ENCODE peak calls at places on chromosomes 16 and 17, in seven cellular contexts. J, K, S, Z, V, W and L are unnamed samples.

GRCh38 chr16:2468725-2469398 is 2.2 kb upstream of the NTN3 start:
- DNase-seq in J (no peak), K (peak; percentile 33), S (no peak), Z (no peak), V (no peak), W (no peak), L (no peak)

GRCh38 chr16:49755716-49756115 is 100.2 kb downstream of the ZNF423 start:
- DNase-seq in J (no peak), K (no peak), S (peak; percentile 25), Z (no peak), V (no peak), W (no peak), L (no peak)

GRCh38 chr16:75624921-75625334 is 1.8 kb upstream of the ADAT1 start:
- DNase-seq in J (peak; percentile 63), K (peak; percentile 78), S (peak; percentile 87), Z (no peak), V (no peak), W (peak; percentile 70), L (no peak)

GRCh38 chr16:85221081-85221809 is 109.0 kb upstream of the CIBAR2 start:
- DNase-seq in J (no peak), K (no peak), S (no peak), Z (no peak), V (no peak), W (no peak), L (no peak)

GRCh38 chr16:84048306-84048705 is 5.7 kb upstream of the SLC38A8 start:
- DNase-seq in J (no peak), K (no peak), S (peak; percentile 43), Z (no peak), V (no peak), W (no peak), L (peak; percentile 67)

GRCh38 chr16:86508947-86509758 is 1.2 kb upstream of the FOXF1 start:
- DNase-seq in J (peak; percentile 89), K (peak; percentile 94), S (peak; percentile 59), Z (no peak), V (peak; percentile 48), W (peak; percentile 36), L (peak; percentile 50)

GRCh38 chr16:85462405-85463227 is 150.5 kb upstream of the GSE1 start:
- DNase-seq in J (no peak), K (peak; percentile 41), S (peak; percentile 57), Z (no peak), V (peak; percentile 49), W (peak; percentile 21), L (no peak)

GRCh38 chr17:72569193-72569946 is 448.6 kb downstream of the SOX9 start:
- DNase-seq in J (no peak), K (no peak), S (no peak), Z (no peak), V (no peak), W (no peak), L (no peak)

GRCh38 chr16:78980825-78981224 is 619.7 kb downstream of the MAF start:
- DNase-seq in J (no peak), K (no peak), S (no peak), Z (no peak), V (no peak), W (no peak), L (no peak)

GRCh38 chr16:70473446-70474319 is 19.3 kb downstream of the FCSK start:
- DNase-seq in J (no peak), K (no peak), S (no peak), Z (no peak), V (no peak), W (no peak), L (no peak)

GRCh38 chr16:24769806-24770205 is 40.4 kb downstream of the TNRC6A start:
- DNase-seq in J (peak; percentile 73), K (peak; percentile 66), S (peak; percentile 49), Z (no peak), V (no peak), W (peak; percentile 84), L (no peak)

GRCh38 chr16:1184156-1184868 is 31.4 kb downstream of the CACNA1H start:
- DNase-seq in J (no peak), K (no peak), S (peak; percentile 26), Z (no peak), V (no peak), W (peak; percentile 38), L (no peak)

GRCh38 chr17:34683390-34683789 is 104.0 kb downstream of the TMEM132E start:
- DNase-seq in J (no peak), K (no peak), S (no peak), Z (no peak), V (no peak), W (no peak), L (no peak)
- H3K79me1 ChIP-seq in J (no peaks in the 10 kb centered on the region), K (no peaks in the 10 kb centered on the region), S (no peaks in the 10 kb centered on the region), Z (no peaks in the 10 kb centered on the region), V (no peaks in the 10 kb centered on the region), W (no peaks in the 10 kb centered on the region), L (no peaks in the 10 kb centered on the region)

GRCh38 chr17:61476476-61477203 is 24.4 kb downstream of the TBX4 start:
- DNase-seq in J (no peak), K (no peak), S (no peak), Z (no peak), V (no peak), W (no peak), L (peak; percentile 29)

GRCh38 chr17:61474235-61474927 is 22.2 kb downstream of the TBX4 start:
- DNase-seq in J (peak; percentile 66), K (no peak), S (no peak), Z (no peak), V (no peak), W (peak; percentile 14), L (peak; percentile 18)

GRCh38 chr17:61475726-61476125 is 23.5 kb downstream of the TBX4 start:
- DNase-seq in J (peak; percentile 77), K (peak; percentile 42), S (no peak), Z (no peak), V (no peak), W (no peak), L (peak; percentile 19)

GRCh38 chr17:61477204-61477834 is 25.1 kb downstream of the TBX4 start:
- DNase-seq in J (no peak), K (no peak), S (no peak), Z (no peak), V (no peak), W (no peak), L (peak; percentile 36)

DNA sequence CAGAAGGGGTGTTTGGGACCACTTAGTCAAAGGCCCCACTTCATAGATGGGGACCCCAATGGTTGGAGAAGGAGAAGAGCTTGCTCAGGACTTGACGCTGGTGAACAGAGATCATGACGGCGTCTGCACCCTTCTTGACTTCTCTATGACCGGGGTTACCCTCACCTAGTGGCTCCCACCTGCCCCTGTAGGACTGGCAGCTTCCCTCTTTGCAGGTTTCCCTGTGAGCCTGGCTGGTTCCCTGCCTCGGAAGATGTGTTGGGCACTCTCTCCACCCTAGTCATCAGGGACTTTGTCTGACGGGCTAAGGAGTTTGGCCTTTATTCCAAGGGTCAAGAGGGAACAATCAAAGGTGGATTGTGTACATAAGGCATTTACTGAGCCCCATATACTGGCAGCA is 22.7 kb downstream of the TBX4 start:
- DNase-seq in J (no peak), K (no peak), S (no peak), Z (no peak), V (no peak), W (no peak), L (peak; percentile 23)
- H3K79me1 ChIP-seq in J (no peaks in the 10 kb centered on the region), K (no peaks in the 10 kb centered on the region), S (no peaks in the 10 kb centered on the region), Z (no peaks in the 10 kb centered on the region), V (no peaks in the 10 kb centered on the region), W (peaks cover 2% of the 10 kb centered on the region), L (no peaks in the 10 kb centered on the region)

DNA sequence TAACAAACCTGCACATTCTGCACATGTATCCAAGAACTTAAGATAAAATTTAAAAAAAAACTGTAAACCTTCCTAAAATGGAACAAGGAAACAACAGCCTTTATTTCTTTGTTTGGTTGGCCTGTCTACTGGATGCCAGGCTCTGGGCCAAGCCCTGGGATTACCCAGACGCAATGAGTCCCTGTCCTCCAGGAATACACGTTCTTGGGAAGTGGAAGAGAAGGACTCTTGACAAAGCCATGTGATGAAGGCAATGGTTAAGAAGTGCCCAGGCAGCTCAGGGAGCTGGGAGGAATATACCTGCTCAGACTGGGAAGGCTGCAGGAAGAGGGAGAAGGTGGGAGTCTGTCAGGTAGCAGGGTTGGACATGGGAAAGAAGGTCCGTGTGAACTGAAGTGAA is 115.4 kb downstream of the AXIN2 start:
- DNase-seq in J (no peak), K (no peak), S (no peak), Z (no peak), V (no peak), W (no peak), L (no peak)
- H3K79me1 ChIP-seq in J (no peaks in the 10 kb centered on the region), K (no peaks in the 10 kb centered on the region), S (no peaks in the 10 kb centered on the region), Z (no peaks in the 10 kb centered on the region), V (no peaks in the 10 kb centered on the region), W (no peaks in the 10 kb centered on the region), L (no peaks in the 10 kb centered on the region)

GRCh38 chr16:67860589-67861398 is 12.1 kb upstream of the EDC4 start:
- DNase-seq in J (peak; percentile 64), K (peak; percentile 68), S (no peak), Z (no peak), V (no peak), W (peak; percentile 63), L (no peak)
- H3K79me1 ChIP-seq in J (peaks cover 87% of the 10 kb centered on the region), K (peaks cover 1% of the 10 kb centered on the region), S (peaks cover 52% of the 10 kb centered on the region), Z (peaks cover 49% of the 10 kb centered on the region), V (peaks cover 20% of the 10 kb centered on the region), W (no peaks in the 10 kb centered on the region), L (peaks cover 3% of the 10 kb centered on the region)

GRCh38 chr16:19749571-19750080 is 31.6 kb downstream of the IQCK start:
- DNase-seq in J (no peak), K (no peak), S (no peak), Z (no peak), V (no peak), W (no peak), L (no peak)

GRCh38 chr16:19754644-19755036 is 36.6 kb downstream of the IQCK start:
- DNase-seq in J (no peak), K (no peak), S (no peak), Z (no peak), V (no peak), W (no peak), L (no peak)

GRCh38 chr16:19753815-19754643 is 36.0 kb downstream of the IQCK start:
- DNase-seq in J (peak; percentile 83), K (peak; percentile 17), S (peak; percentile 24), Z (no peak), V (no peak), W (peak; percentile 67), L (no peak)

GRCh38 chr16:19748389-19749110 is 30.5 kb downstream of the IQCK start:
- DNase-seq in J (no peak), K (peak; percentile 15), S (peak; percentile 28), Z (no peak), V (no peak), W (peak; percentile 68), L (no peak)

GRCh38 chr16:19751478-19751877 is 33.4 kb downstream of the IQCK start:
- DNase-seq in J (no peak), K (no peak), S (no peak), Z (no peak), V (no peak), W (no peak), L (no peak)
- H3K79me1 ChIP-seq in J (no peaks in the 10 kb centered on the region), K (peaks cover 3% of the 10 kb centered on the region), S (no peaks in the 10 kb centered on the region), Z (no peaks in the 10 kb centered on the region), V (no peaks in the 10 kb centered on the region), W (no peaks in the 10 kb centered on the region), L (no peaks in the 10 kb centered on the region)

GRCh38 chr17:35808240-35808961 is 883 bp upstream of the TAF15 start:
- DNase-seq in J (no peak), K (no peak), S (no peak), Z (no peak), V (no peak), W (no peak), L (no peak)
- H3K79me1 ChIP-seq in J (peaks cover 27% of the 10 kb centered on the region), K (no peaks in the 10 kb centered on the region), S (peaks cover 5% of the 10 kb centered on the region), Z (no peaks in the 10 kb centered on the region), V (no peaks in the 10 kb centered on the region), W (peaks cover 8% of the 10 kb centered on the region), L (peaks cover 2% of the 10 kb centered on the region)